ENCODE peak calls at places on chromosome 3, in seven cellular contexts. T is IMR-90, F is mesenchymal stem cell, O is mesendoderm, E is neuronal stem cell, Y is H1, B is trophoblast cell. J is an unnamed sample.

GRCh38 chr3:179589143-179589542 is 15.3 kb downstream of the MRPL47 start:
- DNase-seq in T (peak; percentile 73), F (peak; percentile 62), O (no peak), E (no peak), Y (no peak), B (no peak), J (no peak)

GRCh38 chr3:8301977-8302589 is 199.5 kb upstream of the LMCD1 start:
- DNase-seq in T (peak; percentile 59), F (peak; percentile 56), O (peak; percentile 75), E (peak; percentile 32), Y (no peak), B (no peak), J (no peak)

GRCh38 chr3:186237915-186238314 is 124.1 kb downstream of the DGKG start:
- DNase-seq in T (no peak), F (no peak), O (no peak), E (no peak), Y (no peak), B (no peak), J (no peak)

GRCh38 chr3:190811775-190812480 is 50.6 kb downstream of the GMNC start:
- DNase-seq in T (peak; percentile 60), F (peak; percentile 66), O (peak; percentile 76), E (peak; percentile 73), Y (peak; percentile 57), B (peak; percentile 43), J (peak; percentile 56)

GRCh38 chr3:120450261-120450913 is 405 bp downstream of the FSTL1 start:
- DNase-seq in T (no peak), F (peak; percentile 70), O (peak; percentile 61), E (peak; percentile 24), Y (peak; percentile 57), B (no peak), J (no peak)

GRCh38 chr3:121970047-121970446 is 52.0 kb downstream of the ILDR1 start:
- DNase-seq in T (peak; percentile 1), F (peak; percentile 1), O (no peak), E (no peak), Y (no peak), B (no peak), J (no peak)

GRCh38 chr3:132343018-132343612 is 25.9 kb downstream of the ACP3 start:
- DNase-seq in T (peak; percentile 66), F (peak; percentile 72), O (peak; percentile 70), E (peak; percentile 48), Y (peak; percentile 53), B (peak; percentile 38), J (peak; percentile 39)

GRCh38 chr3:36814776-36815175 is 50.4 kb upstream of the DCLK3 start:
- DNase-seq in T (no peak), F (no peak), O (no peak), E (no peak), Y (no peak), B (no peak), J (no peak)

GRCh38 chr3:73500321-73500720 is 124.4 kb downstream of the PDZRN3 start:
- DNase-seq in T (peak; percentile 34), F (no peak), O (no peak), E (no peak), Y (no peak), B (no peak), J (no peak)

GRCh38 chr3:117603097-117603496 is 893.5 kb downstream of the TUSC7 start:
- DNase-seq in T (no peak), F (peak; percentile 24), O (no peak), E (no peak), Y (no peak), B (no peak), J (no peak)

GRCh38 chr3:174325834-174326705 is 533.1 kb upstream of the NAALADL2 start:
- DNase-seq in T (peak; percentile 63), F (peak; percentile 39), O (no peak), E (no peak), Y (no peak), B (no peak), J (no peak)

GRCh38 chr3:112744825-112745566 is 101.7 kb downstream of the CD200R1L start:
- DNase-seq in T (peak; percentile 31), F (no peak), O (no peak), E (no peak), Y (no peak), B (no peak), J (no peak)

GRCh38 chr3:88195951-88196434 is 46.2 kb downstream of the C3orf38 start:
- DNase-seq in T (peak; percentile 56), F (peak; percentile 76), O (peak; percentile 40), E (no peak), Y (no peak), B (peak; percentile 76), J (no peak)

GRCh38 chr3:57112206-57112605 is 51.7 kb downstream of the SPATA12 start:
- DNase-seq in T (no peak), F (peak; percentile 22), O (peak; percentile 78), E (no peak), Y (no peak), B (no peak), J (peak; percentile 52)

GRCh38 chr3:170277833-170278586 is 55.8 kb downstream of the PRKCI start:
- DNase-seq in T (no peak), F (peak; percentile 22), O (no peak), E (no peak), Y (no peak), B (no peak), J (no peak)

GRCh38 chr3:144189044-144189443 is 217.4 kb downstream of the DIPK2A start:
- DNase-seq in T (peak; percentile 46), F (no peak), O (peak; percentile 92), E (no peak), Y (no peak), B (no peak), J (no peak)

GRCh38 chr3:192802957-192803899 is 75.9 kb upstream of the FGF12 start:
- DNase-seq in T (peak; percentile 59), F (peak; percentile 53), O (peak; percentile 66), E (peak; percentile 29), Y (no peak), B (no peak), J (no peak)

GRCh38 chr3:187318819-187319616 is 27.5 kb upstream of the MASP1 start:
- DNase-seq in T (peak; percentile 73), F (peak; percentile 68), O (peak; percentile 74), E (peak; percentile 59), Y (peak; percentile 62), B (peak; percentile 27), J (peak; percentile 55)
- H3K9ac ChIP-seq in T (peak overlapping the region; percentile 4), F (peak overlapping the region; percentile 88), O (peak overlapping the region; percentile 11), E (no peak overlapping the region), Y (no peak overlapping the region), B (no peak overlapping the region), J (no peak overlapping the region)

GRCh38 chr3:149593416-149594160 is 64.2 kb downstream of the WWTR1 start:
- DNase-seq in T (no peak), F (no peak), O (no peak), E (peak; percentile 40), Y (no peak), B (no peak), J (no peak)

GRCh38 chr3:149596136-149596770 is 61.6 kb downstream of the WWTR1 start:
- DNase-seq in T (peak; percentile 54), F (no peak), O (no peak), E (no peak), Y (no peak), B (no peak), J (no peak)

GRCh38 chr3:149590691-149591441 is 67.0 kb downstream of the WWTR1 start:
- DNase-seq in T (no peak), F (no peak), O (peak; percentile 46), E (no peak), Y (no peak), B (no peak), J (no peak)

GRCh38 chr3:149589332-149589731 is 68.5 kb downstream of the WWTR1 start:
- DNase-seq in T (peak; percentile 96), F (peak; percentile 91), O (no peak), E (no peak), Y (no peak), B (no peak), J (no peak)

GRCh38 chr3:149592758-149593240 is 65.0 kb downstream of the WWTR1 start:
- DNase-seq in T (no peak), F (no peak), O (no peak), E (no peak), Y (no peak), B (no peak), J (no peak)
- H2BK5ac ChIP-seq in T (no peak overlapping the region), F (no peak overlapping the region), O (no peak overlapping the region), E (no peak overlapping the region), Y (peak overlapping the region; percentile 3), B (no peak overlapping the region), J (no peak overlapping the region)

DNA sequence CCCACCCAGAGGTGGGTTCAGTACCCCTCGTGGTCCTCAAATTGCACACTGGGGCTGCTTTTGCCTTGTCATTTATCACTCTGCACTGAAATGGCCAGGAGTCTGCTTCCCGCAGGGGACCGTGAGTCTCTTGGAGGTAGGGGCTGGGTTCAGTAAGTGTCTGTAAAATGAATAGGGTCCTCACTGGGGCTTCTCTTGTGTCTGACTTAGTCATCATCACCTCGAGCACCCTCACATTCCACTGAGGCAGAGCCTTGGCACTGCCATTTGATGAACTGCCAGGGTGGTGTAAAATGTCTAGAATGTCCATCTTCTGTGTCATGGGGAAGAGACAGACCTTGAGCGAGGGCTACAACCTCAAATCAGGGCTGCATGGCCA is 61.0 kb upstream of the RYK start:
- DNase-seq in T (no peak), F (no peak), O (no peak), E (no peak), Y (no peak), B (no peak), J (peak; percentile 22)
- H3K9ac ChIP-seq in T (no peak overlapping the region), F (no peak overlapping the region), O (no peak overlapping the region), E (no peak overlapping the region), Y (no peak overlapping the region), B (no peak overlapping the region), J (no peak overlapping the region)

DNA sequence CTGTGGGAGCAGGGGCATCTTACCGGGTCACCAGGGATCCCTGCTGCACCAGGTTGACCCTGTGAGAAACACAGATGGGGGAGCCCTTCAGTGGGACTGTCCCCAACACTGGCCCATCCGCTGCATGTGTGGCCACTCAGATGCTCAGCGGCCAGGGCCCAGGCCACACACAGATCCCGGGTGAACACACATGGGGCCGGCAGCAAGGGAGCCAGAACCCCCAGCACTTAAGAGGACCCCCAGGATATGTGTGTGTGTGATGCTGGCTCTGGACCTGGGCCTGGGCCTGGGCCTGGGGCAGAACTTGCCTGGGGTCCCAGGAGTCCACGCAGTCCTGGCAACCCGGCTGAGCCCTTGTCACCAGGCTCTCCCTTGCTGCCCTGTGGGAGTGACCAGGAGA is 4.9 kb upstream of the UCN2 start:
- DNase-seq in T (no peak), F (no peak), O (no peak), E (no peak), Y (no peak), B (no peak), J (no peak)
- H2BK5ac ChIP-seq in T (no peak overlapping the region), F (no peak overlapping the region), O (no peak overlapping the region), E (peak overlapping the region; percentile 39), Y (no peak overlapping the region), B (no peak overlapping the region), J (no peak overlapping the region)

GRCh38 chr3:49151610-49152009 is 14.5 kb downstream of the CCDC71 start:
- DNase-seq in T (no peak), F (no peak), O (no peak), E (no peak), Y (no peak), B (no peak), J (no peak)
- H3K9ac ChIP-seq in T (no peak overlapping the region), F (no peak overlapping the region), O (no peak overlapping the region), E (no peak overlapping the region), Y (no peak overlapping the region), B (no peak overlapping the region), J (no peak overlapping the region)

J was measured in H9.